ENCODE peak calls at places on chromosomes 13 and 19, in ten cellular contexts. One of them, this sample, is unnamed.

GRCh38 chr13:19713186-19713965 is 69.4 kb downstream of the PSPC1 start:
- DNase-seq in HAP-1: no peak
- DNase-seq in ovary: no peak
- DNase-seq in tibial artery: no peak
- DNase-seq in HFF-Myc: peak
- DNase-seq in heart left ventricle: no peak
- DNase-seq in naive thymus-derived CD4-positive, alpha-beta T cell: no peak
- DNase-seq in lower leg skin: no peak
- DNase-seq in left ventricle myocardium inferior: no peak
- DNase-seq in upper lobe of left lung: no peak
- DNase-seq in this sample: peak

GRCh38 chr13:36533806-36534205 is 101.5 kb downstream of the CCNA1 start:
- DNase-seq in HAP-1: no peak
- DNase-seq in ovary: no peak
- DNase-seq in tibial artery: no peak
- DNase-seq in HFF-Myc: no peak
- DNase-seq in heart left ventricle: no peak
- DNase-seq in naive thymus-derived CD4-positive, alpha-beta T cell: no peak
- DNase-seq in lower leg skin: no peak
- DNase-seq in left ventricle myocardium inferior: no peak
- DNase-seq in upper lobe of left lung: no peak
- DNase-seq in this sample: no peak

GRCh38 chr13:97367427-97367826 is 66.5 kb upstream of the RAP2A start:
- DNase-seq in HAP-1: peak
- DNase-seq in ovary: no peak
- DNase-seq in tibial artery: no peak
- DNase-seq in HFF-Myc: peak
- DNase-seq in heart left ventricle: no peak
- DNase-seq in naive thymus-derived CD4-positive, alpha-beta T cell: no peak
- DNase-seq in lower leg skin: no peak
- DNase-seq in left ventricle myocardium inferior: no peak
- DNase-seq in upper lobe of left lung: no peak
- DNase-seq in this sample: no peak

GRCh38 chr13:95296326-95296939 is 4.8 kb downstream of the ABCC4 start:
- DNase-seq in HAP-1: peak
- DNase-seq in ovary: no peak
- DNase-seq in tibial artery: no peak
- DNase-seq in HFF-Myc: no peak
- DNase-seq in heart left ventricle: peak
- DNase-seq in naive thymus-derived CD4-positive, alpha-beta T cell: no peak
- DNase-seq in lower leg skin: no peak
- DNase-seq in left ventricle myocardium inferior: peak
- DNase-seq in upper lobe of left lung: peak
- DNase-seq in this sample: no peak

GRCh38 chr13:37534181-37534580 is 64.4 kb downstream of the POSTN start:
- DNase-seq in HAP-1: no peak
- DNase-seq in ovary: no peak
- DNase-seq in tibial artery: no peak
- DNase-seq in HFF-Myc: no peak
- DNase-seq in heart left ventricle: no peak
- DNase-seq in naive thymus-derived CD4-positive, alpha-beta T cell: no peak
- DNase-seq in lower leg skin: no peak
- DNase-seq in left ventricle myocardium inferior: no peak
- DNase-seq in upper lobe of left lung: no peak
- DNase-seq in this sample: peak

GRCh38 chr19:51135004-51135403 is 7.1 kb upstream of the SIGLEC7 start:
- DNase-seq in HAP-1: no peak
- DNase-seq in ovary: no peak
- DNase-seq in tibial artery: no peak
- DNase-seq in HFF-Myc: no peak
- DNase-seq in heart left ventricle: no peak
- DNase-seq in naive thymus-derived CD4-positive, alpha-beta T cell: no peak
- DNase-seq in lower leg skin: no peak
- DNase-seq in left ventricle myocardium inferior: no peak
- DNase-seq in upper lobe of left lung: no peak
- DNase-seq in this sample: no peak

GRCh38 chr19:39765091-39766076 is 13.3 kb upstream of the LEUTX start:
- DNase-seq in HAP-1: peak
- DNase-seq in ovary: no peak
- DNase-seq in tibial artery: no peak
- DNase-seq in HFF-Myc: peak
- DNase-seq in heart left ventricle: peak
- DNase-seq in naive thymus-derived CD4-positive, alpha-beta T cell: no peak
- DNase-seq in lower leg skin: no peak
- DNase-seq in left ventricle myocardium inferior: no peak
- DNase-seq in upper lobe of left lung: peak
- DNase-seq in this sample: no peak

GRCh38 chr13:39273953-39274352 is 235.7 kb downstream of the NHLRC3 start:
- DNase-seq in HAP-1: peak
- DNase-seq in ovary: no peak
- DNase-seq in tibial artery: no peak
- DNase-seq in HFF-Myc: no peak
- DNase-seq in heart left ventricle: no peak
- DNase-seq in naive thymus-derived CD4-positive, alpha-beta T cell: no peak
- DNase-seq in lower leg skin: no peak
- DNase-seq in left ventricle myocardium inferior: no peak
- DNase-seq in upper lobe of left lung: peak
- DNase-seq in this sample: no peak

GRCh38 chr19:7831452-7831851 is 1.4 kb downstream of the EVI5L start:
- DNase-seq in HAP-1: peak
- DNase-seq in ovary: no peak
- DNase-seq in tibial artery: no peak
- DNase-seq in HFF-Myc: no peak
- DNase-seq in heart left ventricle: no peak
- DNase-seq in naive thymus-derived CD4-positive, alpha-beta T cell: no peak
- DNase-seq in lower leg skin: no peak
- DNase-seq in left ventricle myocardium inferior: no peak
- DNase-seq in upper lobe of left lung: no peak
- DNase-seq in this sample: no peak

GRCh38 chr13:42681394-42681793 is 100.0 kb upstream of the FAM216B start:
- DNase-seq in HAP-1: no peak
- DNase-seq in ovary: no peak
- DNase-seq in tibial artery: no peak
- DNase-seq in HFF-Myc: no peak
- DNase-seq in heart left ventricle: no peak
- DNase-seq in naive thymus-derived CD4-positive, alpha-beta T cell: no peak
- DNase-seq in lower leg skin: no peak
- DNase-seq in left ventricle myocardium inferior: no peak
- DNase-seq in upper lobe of left lung: no peak
- DNase-seq in this sample: no peak

GRCh38 chr13:51785592-51786424 is 18.2 kb downstream of the DHRS12 start:
- DNase-seq in HAP-1: peak
- DNase-seq in ovary: peak
- DNase-seq in tibial artery: no peak
- DNase-seq in HFF-Myc: peak
- DNase-seq in heart left ventricle: peak
- DNase-seq in naive thymus-derived CD4-positive, alpha-beta T cell: no peak
- DNase-seq in lower leg skin: no peak
- DNase-seq in left ventricle myocardium inferior: peak
- DNase-seq in upper lobe of left lung: peak
- DNase-seq in this sample: no peak

GRCh38 chr13:104816716-104817115 is 1718.7 kb downstream of the EFNB2 start:
- DNase-seq in HAP-1: no peak
- DNase-seq in ovary: no peak
- DNase-seq in tibial artery: no peak
- DNase-seq in HFF-Myc: no peak
- DNase-seq in heart left ventricle: no peak
- DNase-seq in naive thymus-derived CD4-positive, alpha-beta T cell: no peak
- DNase-seq in lower leg skin: no peak
- DNase-seq in left ventricle myocardium inferior: no peak
- DNase-seq in upper lobe of left lung: no peak
- DNase-seq in this sample: no peak

GRCh38 chr19:37928527-37929286 is 21.7 kb downstream of the SIPA1L3 start:
- DNase-seq in HAP-1: no peak
- DNase-seq in ovary: no peak
- DNase-seq in tibial artery: no peak
- DNase-seq in HFF-Myc: no peak
- DNase-seq in heart left ventricle: no peak
- DNase-seq in naive thymus-derived CD4-positive, alpha-beta T cell: no peak
- DNase-seq in lower leg skin: no peak
- DNase-seq in left ventricle myocardium inferior: no peak
- DNase-seq in upper lobe of left lung: no peak
- DNase-seq in this sample: no peak

DNA sequence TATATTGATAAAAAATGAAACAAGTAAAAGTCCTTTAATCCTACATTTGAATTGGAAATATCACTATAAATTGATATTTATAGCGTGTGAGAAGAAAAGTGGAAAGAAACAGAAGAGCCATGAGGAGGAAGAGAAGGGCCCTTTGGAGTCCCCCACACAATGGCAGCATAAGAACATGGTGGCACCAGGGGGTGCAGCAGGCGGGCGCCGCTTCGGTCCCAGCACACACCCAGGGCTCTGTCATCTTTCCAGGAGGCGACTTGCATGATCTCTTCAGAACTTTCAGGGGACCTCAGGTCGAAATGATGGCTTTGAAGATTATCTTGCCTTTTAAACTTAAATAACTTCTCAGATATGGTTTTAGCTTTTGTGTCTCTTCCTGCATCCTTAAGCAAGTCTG is 91.8 kb downstream of the TUBGCP3 start:
- DNase-seq in HAP-1: no peak
- DNase-seq in ovary: no peak
- DNase-seq in tibial artery: no peak
- DNase-seq in HFF-Myc: no peak
- DNase-seq in heart left ventricle: no peak
- DNase-seq in naive thymus-derived CD4-positive, alpha-beta T cell: no peak
- DNase-seq in lower leg skin: no peak
- DNase-seq in left ventricle myocardium inferior: no peak
- DNase-seq in upper lobe of left lung: no peak
- DNase-seq in this sample: no peak
- H3K4me3 ChIP-seq in HAP-1: no peak
- H3K4me3 ChIP-seq in ovary: no peak
- H3K4me3 ChIP-seq in tibial artery: no peak
- H3K4me3 ChIP-seq in HFF-Myc: no peak
- H3K4me3 ChIP-seq in heart left ventricle: no peak
- H3K4me3 ChIP-seq in naive thymus-derived CD4-positive, alpha-beta T cell: no peak
- H3K4me3 ChIP-seq in lower leg skin: no peak
- H3K4me3 ChIP-seq in left ventricle myocardium inferior: no peak
- H3K4me3 ChIP-seq in upper lobe of left lung: no peak
- H3K4me3 ChIP-seq in this sample: no peak

DNA sequence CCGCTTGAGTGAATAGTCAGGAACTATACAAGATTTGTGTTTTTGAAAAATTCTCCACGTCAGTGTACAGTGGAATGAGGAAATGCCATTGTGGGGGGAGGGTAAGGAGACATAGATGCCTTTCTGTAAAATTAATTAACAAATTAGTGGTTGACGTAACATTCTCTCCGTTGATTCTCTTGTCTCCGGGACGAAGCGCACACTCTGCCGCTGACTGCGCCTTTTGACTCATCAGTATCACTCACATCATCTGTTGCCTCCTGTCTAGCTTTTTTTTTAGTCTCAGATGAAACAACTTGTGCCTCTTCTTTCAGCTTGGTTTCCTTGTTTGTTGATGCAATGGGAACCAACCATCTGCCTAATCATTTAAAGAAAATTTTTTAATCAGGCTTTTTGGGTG is 48.9 kb upstream of the IRS2 start:
- DNase-seq in HAP-1: no peak
- DNase-seq in ovary: no peak
- DNase-seq in tibial artery: no peak
- DNase-seq in HFF-Myc: no peak
- DNase-seq in heart left ventricle: no peak
- DNase-seq in naive thymus-derived CD4-positive, alpha-beta T cell: no peak
- DNase-seq in lower leg skin: no peak
- DNase-seq in left ventricle myocardium inferior: no peak
- DNase-seq in upper lobe of left lung: no peak
- DNase-seq in this sample: no peak
- H3K4me3 ChIP-seq in HAP-1: no peak
- H3K4me3 ChIP-seq in ovary: no peak
- H3K4me3 ChIP-seq in tibial artery: no peak
- H3K4me3 ChIP-seq in HFF-Myc: no peak
- H3K4me3 ChIP-seq in heart left ventricle: no peak
- H3K4me3 ChIP-seq in naive thymus-derived CD4-positive, alpha-beta T cell: no peak
- H3K4me3 ChIP-seq in lower leg skin: no peak
- H3K4me3 ChIP-seq in left ventricle myocardium inferior: no peak
- H3K4me3 ChIP-seq in upper lobe of left lung: no peak
- H3K4me3 ChIP-seq in this sample: no peak

DNA sequence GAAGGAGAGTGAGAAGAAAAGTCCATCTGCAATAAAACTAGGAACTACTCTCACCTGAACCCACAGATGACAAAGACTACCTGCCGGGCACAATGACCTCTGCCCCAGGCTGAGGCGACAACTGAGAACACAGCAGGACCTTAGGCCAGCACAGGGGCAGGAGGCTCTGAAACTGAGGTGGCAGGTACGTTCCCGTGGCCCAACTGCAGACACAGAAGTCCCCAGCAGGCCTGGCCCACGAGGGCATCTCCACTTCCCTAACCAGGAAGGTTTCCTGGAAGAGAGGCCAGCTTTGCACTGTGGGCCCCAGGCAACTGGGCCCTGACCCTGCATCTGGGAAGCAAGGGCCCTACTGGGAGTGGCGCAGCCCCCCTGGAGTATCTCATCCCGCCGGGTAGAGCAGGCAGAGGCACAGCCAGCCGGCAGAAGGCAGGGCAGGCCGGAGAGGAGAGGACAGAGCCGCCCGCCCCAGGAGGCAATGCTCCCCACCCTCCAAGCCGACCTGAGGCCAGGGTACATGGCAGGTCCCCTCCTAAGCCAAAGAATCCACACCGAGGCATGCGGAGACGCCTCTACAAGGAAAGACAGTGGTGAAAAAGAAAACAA is 32.7 kb downstream of the STK24 start:
- DNase-seq in HAP-1: no peak
- DNase-seq in ovary: peak
- DNase-seq in tibial artery: no peak
- DNase-seq in HFF-Myc: no peak
- DNase-seq in heart left ventricle: no peak
- DNase-seq in naive thymus-derived CD4-positive, alpha-beta T cell: no peak
- DNase-seq in lower leg skin: no peak
- DNase-seq in left ventricle myocardium inferior: no peak
- DNase-seq in upper lobe of left lung: no peak
- DNase-seq in this sample: no peak
- H3K4me3 ChIP-seq in HAP-1: no peak
- H3K4me3 ChIP-seq in ovary: no peak
- H3K4me3 ChIP-seq in tibial artery: no peak
- H3K4me3 ChIP-seq in HFF-Myc: no peak
- H3K4me3 ChIP-seq in heart left ventricle: no peak
- H3K4me3 ChIP-seq in naive thymus-derived CD4-positive, alpha-beta T cell: no peak
- H3K4me3 ChIP-seq in lower leg skin: no peak
- H3K4me3 ChIP-seq in left ventricle myocardium inferior: peak
- H3K4me3 ChIP-seq in upper lobe of left lung: no peak
- H3K4me3 ChIP-seq in this sample: no peak

GRCh38 chr19:35844482-35845214 is 7.7 kb downstream of the NPHS1 start:
- DNase-seq in HAP-1: no peak
- DNase-seq in ovary: no peak
- DNase-seq in tibial artery: no peak
- DNase-seq in HFF-Myc: no peak
- DNase-seq in heart left ventricle: no peak
- DNase-seq in naive thymus-derived CD4-positive, alpha-beta T cell: no peak
- DNase-seq in lower leg skin: no peak
- DNase-seq in left ventricle myocardium inferior: no peak
- DNase-seq in upper lobe of left lung: no peak
- DNase-seq in this sample: no peak
- H3K4me3 ChIP-seq in HAP-1: no peak
- H3K4me3 ChIP-seq in ovary: no peak
- H3K4me3 ChIP-seq in tibial artery: no peak
- H3K4me3 ChIP-seq in HFF-Myc: no peak
- H3K4me3 ChIP-seq in heart left ventricle: no peak
- H3K4me3 ChIP-seq in naive thymus-derived CD4-positive, alpha-beta T cell: no peak
- H3K4me3 ChIP-seq in lower leg skin: no peak
- H3K4me3 ChIP-seq in left ventricle myocardium inferior: peak
- H3K4me3 ChIP-seq in upper lobe of left lung: no peak
- H3K4me3 ChIP-seq in this sample: no peak